ENCODE peak calls at places on chromosome 11, in eight cellular contexts. G, W, B, J, I, A, L and O are unnamed samples.

GRCh38 chr11:116696381-116696941 is 76.3 kb downstream of the BUD13 start:
- DNase-seq in I (no peak), J (no peak), W (no peak), A (no peak), B (no peak), G (no peak), L (peak), O (no peak)

GRCh38 chr11:71433648-71434450 is 14.3 kb downstream of the DHCR7 start:
- DNase-seq in G (peak), A (peak), W (no peak), I (no peak), B (no peak), L (peak), J (no peak), O (no peak)

GRCh38 chr11:848380-848931 is 5.8 kb downstream of the TSPAN4 start:
- DNase-seq in W (no peak), J (peak), B (peak), G (peak), A (no peak), I (peak), L (no peak), O (peak)

GRCh38 chr11:77589521-77590193 is at the start of gene AQP11:
- DNase-seq in G (peak), I (peak), B (peak), A (peak), J (peak), L (peak), W (peak), O (peak)

GRCh38 chr11:29272019-29272654 is 744.7 kb downstream of the KCNA4 start:
- DNase-seq in J (no peak), B (no peak), A (no peak), W (peak), I (no peak), G (peak), L (peak), O (peak)

GRCh38 chr11:64606796-64607380 is 15.9 kb downstream of the SLC22A12 start:
- DNase-seq in L (no peak), J (no peak), I (no peak), B (no peak), W (no peak), G (no peak), A (no peak), O (no peak)

GRCh38 chr11:8097926-8098325 is 16.9 kb downstream of the TUB start:
- DNase-seq in G (no peak), W (no peak), J (no peak), B (no peak), I (no peak), A (no peak), L (no peak), O (no peak)

GRCh38 chr11:108902027-108902469 is 237.2 kb downstream of the DDX10 start:
- DNase-seq in A (no peak), B (no peak), G (no peak), I (no peak), J (no peak), W (no peak), L (no peak), O (no peak)

GRCh38 chr11:36375348-36376314 is 79.5 kb downstream of the PRR5L start:
- DNase-seq in J (no peak), A (no peak), L (no peak), I (no peak), G (no peak), B (no peak), W (no peak), O (no peak)

GRCh38 chr11:115185507-115185906 is 318.7 kb downstream of the CADM1 start:
- DNase-seq in B (no peak), L (no peak), J (no peak), I (no peak), W (no peak), G (no peak), A (no peak), O (no peak)

GRCh38 chr11:65663634-65664200 is 1.0 kb upstream of the RELA start:
- DNase-seq in B (peak), J (peak), W (peak), G (peak), L (peak), A (peak), I (no peak), O (peak)

GRCh38 chr11:65243773-65244172 is 18.0 kb upstream of the POLA2 start:
- DNase-seq in B (no peak), A (no peak), W (no peak), J (no peak), L (no peak), I (no peak), G (no peak), O (no peak)

GRCh38 chr11:75338516-75339218 is 12.8 kb downstream of the ARRB1 start:
- DNase-seq in L (peak), W (peak), A (no peak), B (no peak), I (no peak), G (no peak), J (no peak), O (no peak)

GRCh38 chr11:4102711-4103110 is 8.1 kb downstream of the RRM1 start:
- DNase-seq in W (no peak), I (no peak), L (no peak), J (no peak), A (no peak), B (no peak), G (no peak), O (no peak)

GRCh38 chr11:120336641-120337132 is 474 bp downstream of the ARHGEF12 start:
- DNase-seq in I (peak), L (no peak), B (peak), A (peak), W (peak), G (peak), J (peak), O (no peak)

DNA sequence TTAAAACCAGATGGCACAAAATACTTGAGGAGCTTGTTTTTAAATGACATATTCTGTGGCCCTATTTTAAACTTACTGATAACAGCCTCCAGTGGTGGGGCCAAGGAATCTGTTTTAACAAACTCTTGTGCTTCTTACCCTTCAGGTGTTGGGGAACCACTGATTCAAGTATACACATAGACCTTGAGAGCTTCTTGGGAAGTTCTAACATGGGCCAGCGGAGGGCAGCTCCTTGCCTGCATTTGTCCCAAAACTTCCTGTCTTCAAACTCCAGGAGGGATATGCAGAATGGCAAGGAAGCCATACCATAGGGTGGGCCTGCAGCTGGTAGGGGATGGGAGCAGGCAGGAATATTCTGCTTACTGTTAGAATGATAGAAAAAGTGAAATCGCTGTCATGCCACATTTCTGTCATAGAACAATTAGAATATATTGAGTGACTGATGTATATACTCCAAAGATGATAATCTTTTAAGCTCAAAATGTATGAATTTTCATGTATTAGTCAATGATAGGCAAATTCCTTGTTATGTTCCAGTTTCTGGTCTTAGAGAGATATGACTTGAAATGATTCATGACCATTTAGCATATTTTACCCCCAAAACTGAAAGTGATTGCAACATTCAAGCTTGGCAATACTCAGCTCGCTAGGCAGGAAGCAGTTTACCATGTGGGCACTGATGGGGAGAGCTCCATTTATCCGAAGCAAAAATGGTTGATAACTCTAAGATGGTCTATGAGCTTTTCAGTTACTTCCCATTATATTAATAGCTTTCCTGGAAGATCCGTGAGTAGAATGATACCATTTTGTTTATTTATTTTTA is 9.2 kb downstream of the EXT2 start:
- DNase-seq in I (no peak), L (peak), G (peak), B (no peak), J (no peak), W (no peak), A (no peak), O (no peak)
- TF ChIP-seq CTCF in I (no peak), L (peak), G (no peak), B (no peak), J (no peak), W (no peak), A (no peak), O (no peak)

DNA sequence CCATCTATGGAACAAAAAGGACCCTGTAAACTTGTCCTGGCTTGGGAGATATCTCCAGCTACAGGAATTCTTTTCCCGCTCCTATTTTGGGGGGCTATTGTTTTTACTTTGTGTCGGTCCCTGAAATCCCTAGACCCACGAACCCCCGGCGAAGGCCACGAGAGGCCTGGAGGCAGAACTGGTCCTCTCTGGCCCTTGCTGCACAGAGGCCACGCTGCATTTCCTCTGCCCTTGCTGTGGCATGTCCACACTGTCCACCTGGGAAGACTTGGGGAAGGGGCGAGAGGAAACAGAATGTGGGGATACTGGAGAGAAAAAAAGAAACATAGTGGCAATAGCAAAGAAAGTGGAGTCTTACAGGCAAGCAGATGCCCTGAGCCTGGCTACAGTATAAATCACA is 2.3 kb upstream of the ANO1 start:
- DNase-seq in I (no peak), J (no peak), B (no peak), L (no peak), G (no peak), W (no peak), A (no peak), O (no peak)
- TF ChIP-seq CTCF in I (no peak), J (no peak), B (no peak), L (no peak), G (no peak), W (no peak), A (no peak), O (no peak)

GRCh38 chr11:104872393-104872792 is 25.9 kb downstream of the CASP12 start:
- DNase-seq in A (no peak), L (no peak), B (no peak), G (no peak), W (no peak), J (no peak), I (no peak), O (no peak)

GRCh38 chr11:104876838-104877500 is 21.3 kb downstream of the CASP12 start:
- DNase-seq in J (no peak), G (no peak), I (peak), W (no peak), B (no peak), L (no peak), A (no peak), O (no peak)

GRCh38 chr11:104876324-104876723 is 21.9 kb downstream of the CASP12 start:
- DNase-seq in G (no peak), W (no peak), L (no peak), J (no peak), A (no peak), I (no peak), B (no peak), O (no peak)

GRCh38 chr11:104870910-104871309 is 27.4 kb downstream of the CASP12 start:
- DNase-seq in G (peak), B (no peak), A (no peak), J (no peak), I (peak), L (peak), W (peak), O (no peak)

DNA sequence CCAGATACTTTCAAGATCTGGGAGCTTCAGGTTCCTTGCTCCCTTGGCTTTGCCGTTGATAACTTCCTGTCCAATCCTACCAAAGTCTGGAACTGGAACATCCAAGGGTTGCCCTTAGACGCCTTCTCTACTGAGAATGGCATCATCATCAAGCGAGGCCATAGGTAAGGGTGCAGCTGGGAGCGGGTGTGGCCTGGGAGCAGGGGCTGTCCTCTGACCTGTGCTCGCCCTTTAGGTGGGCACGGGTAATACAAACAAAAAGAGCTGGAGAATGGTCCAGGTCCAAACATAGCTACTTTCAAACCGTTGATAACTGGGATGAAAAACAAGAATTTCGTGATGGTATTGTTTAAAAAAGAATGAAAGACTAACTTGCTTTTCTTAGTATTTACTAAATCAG is 25.0 kb downstream of the CASP12 start:
- DNase-seq in I (no peak), L (no peak), J (no peak), G (no peak), B (no peak), W (no peak), A (no peak), O (peak)
- TF ChIP-seq CTCF in I (peak), L (no peak), J (no peak), G (no peak), B (no peak), W (no peak), A (no peak), O (no peak)

GRCh38 chr11:130114281-130114680 is 44.6 kb downstream of the APLP2 start:
- DNase-seq in L (no peak), I (no peak), G (no peak), W (no peak), J (no peak), A (no peak), B (no peak), O (no peak)

GRCh38 chr11:130115218-130115617 is 44.4 kb upstream of the ST14 start:
- DNase-seq in B (no peak), I (no peak), J (no peak), G (peak), L (peak), W (peak), A (no peak), O (no peak)

GRCh38 chr11:130118165-130118564 is 41.4 kb upstream of the ST14 start:
- DNase-seq in B (no peak), W (no peak), J (peak), A (no peak), I (peak), G (no peak), L (no peak), O (no peak)

GRCh38 chr11:130112071-130112830 is 42.6 kb downstream of the APLP2 start:
- DNase-seq in G (no peak), A (no peak), J (no peak), I (no peak), W (no peak), L (no peak), B (no peak), O (no peak)

GRCh38 chr11:130114726-130115125 is 44.9 kb upstream of the ST14 start:
- DNase-seq in G (no peak), I (no peak), A (no peak), W (no peak), B (no peak), J (no peak), L (no peak), O (no peak)
- TF ChIP-seq CTCF in G (no peak), I (no peak), A (no peak), W (no peak), B (no peak), J (no peak), L (no peak), O (no peak)

GRCh38 chr11:102776454-102776853 is 4.0 kb downstream of the MMP10 start:
- DNase-seq in A (no peak), I (no peak), L (no peak), G (no peak), W (no peak), J (no peak), B (no peak), O (no peak)

GRCh38 chr11:102783720-102784119 is 3.3 kb upstream of the MMP10 start:
- DNase-seq in L (no peak), I (no peak), A (no peak), W (no peak), G (no peak), B (no peak), J (no peak), O (no peak)

GRCh38 chr11:102784380-102784779 is 4.0 kb upstream of the MMP10 start:
- DNase-seq in B (no peak), A (no peak), J (no peak), W (no peak), L (no peak), G (no peak), I (no peak), O (no peak)

GRCh38 chr11:102783016-102783415 is 2.6 kb upstream of the MMP10 start:
- DNase-seq in I (no peak), B (no peak), A (no peak), J (no peak), L (no peak), G (no peak), W (no peak), O (no peak)

DNA sequence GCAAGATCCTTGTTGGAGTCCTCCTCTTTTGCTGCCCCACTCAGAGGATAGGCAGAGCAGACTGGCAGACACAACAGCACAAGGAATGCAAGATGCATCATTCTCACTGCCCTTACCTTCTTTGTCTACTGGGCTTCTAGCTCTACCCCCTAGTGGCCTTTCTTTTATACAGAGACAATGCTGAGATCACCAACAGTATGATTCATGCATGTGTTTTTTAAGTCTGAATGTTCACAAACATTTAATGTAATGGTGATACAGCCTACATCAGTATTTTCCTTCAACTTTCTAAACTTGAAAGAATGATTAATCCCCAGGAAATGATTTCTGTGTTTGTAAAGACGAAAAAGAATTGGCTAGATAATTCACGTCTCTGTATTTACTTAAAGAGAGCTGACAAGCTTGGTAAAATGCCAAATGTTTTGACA is at the start of gene MMP10:
- DNase-seq in I (no peak), G (peak), W (peak), A (no peak), J (no peak), L (peak), B (no peak), O (no peak)
- TF ChIP-seq CTCF in I (peak), G (peak), W (peak), A (peak), J (peak), L (peak), B (no peak), O (peak)

GRCh38 chr11:20043992-20044391 is 116.3 kb downstream of the DBX1 start:
- DNase-seq in J (no peak), B (no peak), A (no peak), G (no peak), L (no peak), W (no peak), I (no peak), O (no peak)
- TF ChIP-seq CTCF in J (no peak), B (no peak), A (no peak), G (no peak), L (no peak), W (no peak), I (no peak), O (no peak)